ENCODE peak calls at places on chromosome 19, in six cellular contexts. H is AG04450; F is adrenal gland; L is mammary epithelial cell; X is fibroblast of mammary gland; V is CD8-positive, alpha-beta memory T cell. M is an unnamed sample.

GRCh38 chr19:23991170-23991569 is 76.5 kb downstream of the ZNF726 start:
- DNase-seq in H (no peak), F (no peak), L (peak; percentile 87), X (no peak), V (no peak), M (peak; percentile 80)

GRCh38 chr19:7500811-7501450 is 12.1 kb upstream of the PEX11G start:
- DNase-seq in H (no peak), F (peak; percentile 73), L (peak; percentile 72), X (peak; percentile 29), V (no peak), M (peak; percentile 83)

GRCh38 chr19:15107056-15108010 is at the start of gene SYDE1:
- DNase-seq in H (no peak), F (peak; percentile 47), L (peak; percentile 35), X (peak; percentile 45), V (no peak), M (no peak)

GRCh38 chr19:15358918-15359317 is 20.7 kb downstream of the AKAP8 start:
- DNase-seq in H (no peak), F (no peak), L (no peak), X (no peak), V (no peak), M (no peak)

GRCh38 chr19:46206176-46206575 is 23.4 kb upstream of the IGFL1 start:
- DNase-seq in H (no peak), F (peak; percentile 58), L (peak; percentile 91), X (no peak), V (no peak), M (peak; percentile 92)

GRCh38 chr19:21439372-21439771 is 42.4 kb downstream of the ZNF493 start:
- DNase-seq in H (no peak), F (peak; percentile 28), L (peak; percentile 50), X (no peak), V (no peak), M (peak; percentile 79)

GRCh38 chr19:31572671-31573298 is 223.5 kb upstream of the TSHZ3 start:
- DNase-seq in H (no peak), F (no peak), L (no peak), X (no peak), V (no peak), M (no peak)

GRCh38 chr19:4493104-4493928 is 21.2 kb downstream of the HDGFL2 start:
- DNase-seq in H (no peak), F (no peak), L (no peak), X (no peak), V (no peak), M (no peak)

GRCh38 chr19:52453324-52454094 is at the start of gene ZNF578:
- DNase-seq in H (peak; percentile 53), F (peak; percentile 65), L (peak; percentile 69), X (peak; percentile 86), V (peak; percentile 5), M (peak; percentile 85)

GRCh38 chr19:3387645-3388589 is 21.5 kb downstream of the NFIC start:
- DNase-seq in H (no peak), F (peak; percentile 95), L (peak; percentile 50), X (peak; percentile 64), V (no peak), M (peak; percentile 67)

GRCh38 chr19:40284501-40285352 is at the start of gene AKT2:
- DNase-seq in H (peak; percentile 8), F (no peak), L (peak; percentile 9), X (peak; percentile 48), V (peak; percentile 72), M (no peak)

GRCh38 chr19:28051047-28051446 is 1161.9 kb downstream of the UQCRFS1 start:
- DNase-seq in H (no peak), F (no peak), L (no peak), X (no peak), V (no peak), M (no peak)

GRCh38 chr19:47357788-47358680 is 8.9 kb downstream of the DHX34 start:
- DNase-seq in H (no peak), F (no peak), L (no peak), X (peak; percentile 14), V (no peak), M (peak; percentile 13)

GRCh38 chr19:51354742-51355148 is 11.4 kb downstream of the ETFB start:
- DNase-seq in H (no peak), F (no peak), L (peak; percentile 26), X (no peak), V (no peak), M (no peak)

GRCh38 chr19:54178581-54179261 is 5.8 kb upstream of the TMC4 start:
- DNase-seq in H (no peak), F (no peak), L (no peak), X (no peak), V (no peak), M (no peak)

GRCh38 chr19:15161028-15161984 is 39.5 kb downstream of the NOTCH3 start:
- DNase-seq in H (no peak), F (no peak), L (no peak), X (peak; percentile 25), V (no peak), M (no peak)

GRCh38 chr19:4229179-4229931 is at the start of gene EBI3:
- DNase-seq in H (no peak), F (peak; percentile 39), L (peak; percentile 23), X (peak; percentile 24), V (no peak), M (no peak)

GRCh38 chr19:2118438-2118837 is 21.7 kb downstream of the IZUMO4 start:
- DNase-seq in H (no peak), F (no peak), L (no peak), X (no peak), V (no peak), M (no peak)

GRCh38 chr19:45809643-45810159 is 5.4 kb downstream of the RSPH6A start:
- DNase-seq in H (peak; percentile 52), F (no peak), L (peak; percentile 45), X (peak; percentile 71), V (no peak), M (peak; percentile 60)

GRCh38 chr19:55487884-55488687 is at the start of gene SSC5D:
- DNase-seq in H (no peak), F (peak; percentile 47), L (no peak), X (peak; percentile 70), V (no peak), M (no peak)

GRCh38 chr19:38209152-38209551 is 14.9 kb downstream of the DPF1 start:
- DNase-seq in H (no peak), F (no peak), L (no peak), X (no peak), V (no peak), M (no peak)

GRCh38 chr19:40982594-40983101 is 8.4 kb upstream of the CYP2B6 start:
- DNase-seq in H (no peak), F (no peak), L (peak; percentile 18), X (peak; percentile 23), V (no peak), M (peak; percentile 26)

GRCh38 chr19:55175117-55175867 is 4.8 kb downstream of the SYT5 start:
- DNase-seq in H (no peak), F (no peak), L (no peak), X (no peak), V (no peak), M (no peak)

GRCh38 chr19:35140207-35140897 is 1.7 kb downstream of the FXYD1 start:
- DNase-seq in H (no peak), F (no peak), L (no peak), X (no peak), V (no peak), M (no peak)
- H3K4me3 ChIP-seq in H (no peak overlapping the region), F (peak overlapping the region; percentile 10), L (no peak overlapping the region), X (no peak overlapping the region), V (no peak overlapping the region), M (no peak overlapping the region)

GRCh38 chr19:48646192-48646911 is 365 bp upstream of the CA11 start:
- DNase-seq in H (no peak), F (peak; percentile 89), L (peak; percentile 68), X (peak; percentile 70), V (peak; percentile 87), M (peak; percentile 86)

GRCh38 chr19:48644839-48645651 is 942 bp downstream of the CA11 start:
- DNase-seq in H (no peak), F (peak; percentile 73), L (peak; percentile 42), X (peak; percentile 71), V (peak; percentile 56), M (peak; percentile 73)

GRCh38 chr19:48645652-48646191 is at the start of gene CA11:
- DNase-seq in H (no peak), F (no peak), L (no peak), X (no peak), V (no peak), M (no peak)

GRCh38 chr19:48642862-48643261 is 3.1 kb downstream of the CA11 start:
- DNase-seq in H (no peak), F (no peak), L (no peak), X (no peak), V (no peak), M (no peak)

DNA sequence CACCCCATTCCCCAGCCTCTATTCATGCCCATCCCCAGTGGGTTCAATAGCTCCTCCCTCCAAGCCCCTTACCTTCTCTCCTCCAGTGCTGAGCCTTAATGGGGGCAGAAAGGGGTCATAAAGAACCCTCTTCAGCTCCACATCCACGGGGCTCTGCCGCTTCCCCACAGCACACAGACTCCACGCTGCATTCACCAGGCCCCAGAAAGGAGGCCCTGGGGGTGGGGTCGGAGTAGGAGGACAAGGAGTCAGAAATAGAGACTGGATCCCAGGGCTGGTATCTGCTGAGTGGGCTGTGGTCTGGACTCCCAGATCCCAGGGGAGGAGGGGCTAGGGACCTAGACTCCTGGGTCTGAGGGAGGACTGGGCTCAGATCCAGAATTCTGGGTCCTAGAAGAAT is 1.6 kb downstream of the CA11 start:
- DNase-seq in H (no peak), F (no peak), L (no peak), X (no peak), V (no peak), M (no peak)
- H3K4me3 ChIP-seq in H (no peak overlapping the region), F (no peak overlapping the region), L (no peak overlapping the region), X (no peak overlapping the region), V (no peak overlapping the region), M (no peak overlapping the region)

DNA sequence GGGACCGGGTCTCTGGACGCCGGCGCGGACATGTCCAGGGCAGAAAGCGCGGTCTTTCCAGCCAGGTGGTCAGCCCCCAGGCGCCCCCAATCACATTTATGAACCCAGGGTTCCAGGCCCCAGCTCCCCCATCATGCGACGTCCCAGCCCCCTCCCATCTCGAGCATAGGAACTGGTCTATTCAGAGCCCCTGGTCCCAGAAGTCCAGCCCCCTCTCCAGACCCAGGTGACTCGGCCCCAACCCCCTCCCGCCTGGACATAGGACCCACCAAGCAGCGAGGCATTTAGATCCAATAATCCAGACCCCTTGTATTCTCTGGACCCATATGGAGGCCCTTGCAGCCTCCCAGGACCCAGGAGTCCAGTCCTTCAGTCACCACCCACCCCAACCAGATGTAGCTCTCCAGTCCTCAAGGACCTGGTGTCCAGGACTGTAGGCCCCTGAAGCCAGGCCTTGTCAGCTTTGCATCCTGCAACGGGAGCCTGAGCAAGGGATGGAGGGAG is 501 bp downstream of the APLP1 start:
- DNase-seq in H (no peak), F (no peak), L (no peak), X (no peak), V (no peak), M (no peak)
- H3K4me3 ChIP-seq in H (peak overlapping the region; percentile 45), F (peak overlapping the region; percentile 68), L (peak overlapping the region; percentile 24), X (no peak overlapping the region), V (peak overlapping the region; percentile 34), M (no peak overlapping the region)

GRCh38 chr19:49616532-49616931 is 23.4 kb downstream of the RRAS start:
- DNase-seq in H (no peak), F (no peak), L (no peak), X (no peak), V (no peak), M (no peak)

GRCh38 chr19:49613374-49613773 is 22.4 kb downstream of the PRR12 start:
- DNase-seq in H (no peak), F (peak; percentile 82), L (no peak), X (peak; percentile 72), V (no peak), M (peak; percentile 28)

GRCh38 chr19:49616945-49617344 is 23.0 kb downstream of the RRAS start:
- DNase-seq in H (no peak), F (no peak), L (no peak), X (no peak), V (no peak), M (no peak)

GRCh38 chr19:49614096-49614857 is 23.3 kb downstream of the PRR12 start:
- DNase-seq in H (peak; percentile 27), F (peak; percentile 62), L (peak; percentile 69), X (peak; percentile 96), V (no peak), M (peak; percentile 74)

GRCh38 chr19:49615861-49616260 is 24.1 kb downstream of the RRAS start:
- DNase-seq in H (no peak), F (no peak), L (no peak), X (no peak), V (no peak), M (no peak)
- H3K4me3 ChIP-seq in H (no peak overlapping the region), F (no peak overlapping the region), L (no peak overlapping the region), X (no peak overlapping the region), V (no peak overlapping the region), M (no peak overlapping the region)